ENCODE peak calls at places on chromosome 6, in eight cellular contexts. C, Z, M, L, I, Q, U and G are unnamed samples.

GRCh38 chr6:155186052-155186658 is 77.7 kb upstream of the CLDN20 start:
- DNase-seq in M (no peak), I (no peak), U (peak; percentile 28), C (no peak), Q (no peak), L (peak; percentile 61), Z (peak; percentile 32), G (no peak)

GRCh38 chr6:97819680-97820079 is 536.7 kb upstream of the MMS22L start:
- DNase-seq in Z (no peak), U (no peak), Q (no peak), M (no peak), I (no peak), L (no peak), C (no peak), G (no peak)

GRCh38 chr6:56101141-56101553 is 146.2 kb downstream of the COL21A1 start:
- DNase-seq in M (peak; percentile 95), U (no peak), L (no peak), I (no peak), Q (no peak), Z (peak; percentile 95), C (no peak), G (peak; percentile 96)

GRCh38 chr6:22954749-22955385 is 385.5 kb downstream of the HDGFL1 start:
- DNase-seq in U (no peak), Z (peak; percentile 11), I (no peak), L (no peak), Q (no peak), M (peak; percentile 17), C (no peak), G (no peak)

GRCh38 chr6:90403489-90404381 is 107.1 kb upstream of the BACH2 start:
- DNase-seq in Q (no peak), C (no peak), L (no peak), Z (peak; percentile 61), I (no peak), M (peak; percentile 68), U (no peak), G (peak; percentile 8)

GRCh38 chr6:4732691-4733315 is 43.4 kb upstream of the CDYL start:
- DNase-seq in U (no peak), Z (peak; percentile 98), Q (peak; percentile 19), I (peak; percentile 29), C (peak; percentile 85), M (peak; percentile 92), L (no peak), G (peak; percentile 77)

GRCh38 chr6:10687582-10687981 is 6.8 kb downstream of the C6orf52 start:
- DNase-seq in L (no peak), U (no peak), I (no peak), Z (no peak), M (no peak), C (no peak), Q (no peak), G (no peak)

GRCh38 chr6:52647199-52647598 is 23.7 kb upstream of the TMEM14A start:
- DNase-seq in C (no peak), I (no peak), M (peak; percentile 83), Q (no peak), U (no peak), Z (peak; percentile 53), L (no peak), G (no peak)

GRCh38 chr6:45411959-45412358 is 34.2 kb upstream of the SUPT3H start:
- DNase-seq in Z (peak; percentile 38), Q (no peak), M (peak; percentile 31), C (no peak), L (no peak), U (no peak), I (no peak), G (no peak)

DNA sequence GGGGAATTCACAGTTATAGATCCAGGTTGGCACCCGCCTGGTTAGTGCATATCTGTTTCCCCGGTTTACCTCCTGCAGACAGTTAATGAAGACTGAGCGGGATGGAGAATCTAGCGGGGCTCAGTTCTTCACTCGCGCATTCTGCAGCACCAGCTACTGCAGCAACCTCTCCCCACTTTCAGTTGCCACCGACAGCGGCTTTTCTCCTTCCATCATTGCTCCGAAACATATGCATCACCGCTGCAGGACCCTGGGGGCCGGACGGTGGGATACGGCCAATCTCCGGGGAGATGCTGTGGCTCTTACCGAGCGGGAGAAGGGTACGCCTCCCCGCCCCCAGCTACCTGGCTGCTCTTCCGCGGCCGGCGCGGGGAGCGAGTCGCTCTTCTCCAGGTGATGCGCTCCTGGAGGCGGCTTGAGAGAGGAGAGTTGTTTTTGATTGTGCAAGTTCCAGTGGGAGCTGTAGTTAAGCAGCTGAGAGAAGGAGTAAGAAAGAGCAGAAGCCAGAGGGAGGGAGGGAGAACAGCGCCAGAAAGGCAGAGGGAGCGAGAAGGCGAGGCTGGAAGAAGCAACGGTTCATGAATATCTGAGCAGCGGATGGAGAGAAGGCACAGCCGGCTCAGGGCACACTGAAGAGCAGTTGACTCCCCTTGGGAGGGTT is at the start of gene SGK1:
- DNase-seq in L (no peak), C (no peak), Q (no peak), Z (peak; percentile 55), M (peak; percentile 65), U (peak; percentile 21), I (no peak), G (no peak)
- TF ChIP-seq CTCF in L (no peak), C (no peak), Q (no peak), Z (peak; percentile 25), M (no peak), U (no peak), I (no peak), G (peak; percentile 29)

DNA sequence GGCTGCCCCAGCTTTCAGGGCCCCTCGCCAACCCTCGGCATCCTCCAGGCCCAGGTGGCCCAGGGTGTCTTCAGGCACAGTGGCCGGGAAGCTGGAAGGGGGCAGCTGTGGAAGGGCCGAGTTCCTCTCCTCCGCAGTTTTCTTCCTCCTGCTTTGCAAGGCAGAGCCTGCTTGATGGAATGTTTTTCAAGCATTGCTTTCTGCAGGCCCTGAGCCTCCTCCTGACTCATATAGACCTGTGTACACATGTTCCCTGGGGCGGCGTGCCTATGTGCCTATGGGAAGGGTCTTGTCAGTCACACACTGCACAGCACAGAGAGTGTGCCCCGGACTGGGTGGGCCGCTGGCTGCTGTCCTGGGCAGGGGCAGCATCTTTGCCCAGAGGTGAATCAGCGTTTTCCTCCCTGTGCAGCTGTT is 107.5 kb downstream of the ERMARD start:
- DNase-seq in Q (no peak), I (no peak), Z (peak; percentile 73), C (no peak), L (no peak), U (no peak), M (no peak), G (no peak)
- TF ChIP-seq CTCF in Q (no peak), I (no peak), Z (no peak), C (no peak), L (no peak), U (no peak), M (no peak), G (no peak)

DNA sequence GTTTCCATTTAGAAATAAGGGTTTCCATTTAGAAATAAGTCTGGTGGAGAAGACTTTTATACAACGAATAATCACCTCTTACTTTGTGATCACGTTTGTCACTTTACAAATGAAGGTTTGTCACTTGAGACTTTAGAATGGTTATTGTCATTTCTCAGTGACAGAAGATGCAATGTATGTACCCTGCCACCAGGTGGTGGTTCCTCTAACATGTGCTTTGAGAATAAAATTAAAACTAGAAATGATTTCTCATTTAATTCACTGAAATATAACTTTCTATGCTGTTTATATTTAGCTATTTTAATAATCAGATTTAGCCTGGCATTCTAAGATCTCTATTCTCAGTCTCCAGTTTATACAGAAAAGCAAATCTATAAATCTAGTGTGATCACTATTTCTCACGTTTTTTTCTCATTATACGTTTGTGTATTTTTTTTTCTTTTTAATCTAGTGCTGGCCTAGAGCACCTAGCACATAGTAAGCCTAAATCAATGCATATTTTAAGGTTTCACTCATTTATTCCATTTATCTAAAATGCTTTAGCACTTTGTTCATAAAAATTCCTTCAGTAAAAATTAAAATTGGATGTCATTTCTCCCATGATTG is 57.4 kb upstream of the TFAP2D start:
- DNase-seq in U (peak; percentile 5), C (no peak), L (peak; percentile 20), M (peak; percentile 8), Z (peak; percentile 36), I (no peak), Q (no peak), G (no peak)
- TF ChIP-seq CTCF in U (peak; percentile 51), C (peak; percentile 25), L (peak; percentile 55), M (peak; percentile 37), Z (peak; percentile 71), I (peak; percentile 88), Q (peak; percentile 47), G (peak; percentile 38)

GRCh38 chr6:2450546-2450945 is 205.1 kb upstream of the GMDS start:
- DNase-seq in M (peak; percentile 46), I (peak; percentile 35), C (no peak), U (no peak), L (no peak), Q (peak; percentile 87), Z (peak; percentile 54), G (no peak)
- TF ChIP-seq CTCF in M (no peak), I (no peak), C (no peak), U (no peak), L (no peak), Q (no peak), Z (no peak), G (no peak)